ENCODE peak calls at places on chromosomes 11 and 22, in four cellular contexts. V is fibroblast of pulmonary artery, H is AG04449, L is OCI-LY7. T is an unnamed sample.

GRCh38 chr11:32897103-32897502 is 4.5 kb downstream of the QSER1 start:
- DNase-seq in V (no peak), H (no peak), L (no peak), T (no peak)

GRCh38 chr11:35239476-35240075 is 100.6 kb downstream of the CD44 start:
- DNase-seq in L (no peak), H (no peak), V (no peak), T (no peak)

GRCh38 chr11:81237139-81237538 is 1496.5 kb downstream of the FAM181B start:
- DNase-seq in H (no peak), V (peak; percentile 37), L (peak; percentile 19), T (no peak)

GRCh38 chr11:37422511-37422910 is 824.5 kb upstream of the RAG2 start:
- DNase-seq in L (no peak), V (no peak), H (no peak), T (no peak)

GRCh38 chr22:30348395-30348794 is 8.3 kb downstream of the SF3A1 start:
- DNase-seq in L (no peak), V (no peak), H (no peak), T (no peak)

GRCh38 chr11:34599406-34599901 is 21.4 kb upstream of the EHF start:
- DNase-seq in L (no peak), H (peak; percentile 41), V (peak; percentile 60), T (no peak)

GRCh38 chr11:72247584-72247983 is 3.6 kb upstream of the PHOX2A start:
- DNase-seq in H (no peak), V (no peak), L (no peak), T (no peak)

GRCh38 chr11:2912498-2912897 is 16.7 kb downstream of the PHLDA2 start:
- DNase-seq in V (peak; percentile 65), H (peak; percentile 34), L (no peak), T (no peak)

GRCh38 chr11:59918987-59919589 is 19.1 kb upstream of the OOSP1 start:
- DNase-seq in V (peak; percentile 75), L (peak; percentile 64), H (no peak), T (no peak)

GRCh38 chr22:25359601-25360261 is 140.3 kb downstream of the CRYBB2 start:
- DNase-seq in L (no peak), V (no peak), H (no peak), T (no peak)

GRCh38 chr11:72955466-72955865 is 141.3 kb downstream of the ATG16L2 start:
- DNase-seq in L (no peak), H (no peak), V (no peak), T (no peak)

GRCh38 chr11:30321321-30321720 is 1.6 kb upstream of the ARL14EP start:
- DNase-seq in V (no peak), L (no peak), H (no peak), T (no peak)

GRCh38 chr22:23565288-23565941 is 14.7 kb downstream of the IGLL1 start:
- DNase-seq in V (peak; percentile 3), L (peak; percentile 26), H (no peak), T (no peak)

GRCh38 chr22:17562906-17563870 is at the start of gene SLC25A18:
- DNase-seq in V (peak; percentile 77), L (no peak), H (no peak), T (peak; percentile 73)

GRCh38 chr11:26847977-26848376 is 126.1 kb upstream of the SLC5A12 start:
- DNase-seq in H (no peak), V (no peak), L (no peak), T (no peak)

GRCh38 chr11:77068461-77069335 is 1.9 kb downstream of the CAPN5 start:
- DNase-seq in H (no peak), L (no peak), V (no peak), T (no peak)

GRCh38 chr11:114059984-114060401 is 482 bp downstream of the ZBTB16 start:
- DNase-seq in L (no peak), H (no peak), V (peak; percentile 60), T (no peak)

GRCh38 chr11:23311986-23312940 is 452.0 kb upstream of the CCDC179 start:
- DNase-seq in V (peak; percentile 18), L (no peak), H (no peak), T (no peak)

GRCh38 chr11:106770489-106771100 is 247.7 kb downstream of the GUCY1A2 start:
- DNase-seq in V (peak; percentile 54), L (no peak), H (no peak), T (no peak)

GRCh38 chr11:113725883-113726405 is 19.8 kb upstream of the TMPRSS5 start:
- DNase-seq in H (no peak), V (no peak), L (no peak), T (no peak)

GRCh38 chr22:37416389-37416788 is 10.9 kb downstream of the ELFN2 start:
- DNase-seq in H (no peak), L (no peak), V (no peak), T (no peak)

GRCh38 chr11:32775908-32776307 is 18.6 kb downstream of the CCDC73 start:
- DNase-seq in V (no peak), L (no peak), H (no peak), T (no peak)

GRCh38 chr22:44024288-44024908 is at the start of gene PARVB:
- DNase-seq in V (no peak), L (no peak), H (no peak), T (no peak)
- TF ChIP-seq CTCF in V (no peak), L (no peak), H (no peak), T (no peak)

GRCh38 chr11:11948242-11948947 is 60.0 kb downstream of the DKK3 start:
- DNase-seq in H (no peak), V (no peak), L (no peak), T (no peak)
- TF ChIP-seq CTCF in H (no peak), V (no peak), L (no peak), T (no peak)

GRCh38 chr11:96794152-96794551 is 404.3 kb downstream of the JRKL start:
- DNase-seq in V (no peak), L (no peak), H (no peak), T (no peak)
- TF ChIP-seq CTCF in V (no peak), L (no peak), H (peak; percentile 2), T (no peak)

GRCh38 chr22:38724926-38725571 is 19.3 kb downstream of the GTPBP1 start:
- DNase-seq in V (peak; percentile 52), L (peak; percentile 62), H (no peak), T (no peak)
- TF ChIP-seq CTCF in V (peak; percentile 60), L (peak; percentile 80), H (peak; percentile 53), T (peak; percentile 31)

DNA sequence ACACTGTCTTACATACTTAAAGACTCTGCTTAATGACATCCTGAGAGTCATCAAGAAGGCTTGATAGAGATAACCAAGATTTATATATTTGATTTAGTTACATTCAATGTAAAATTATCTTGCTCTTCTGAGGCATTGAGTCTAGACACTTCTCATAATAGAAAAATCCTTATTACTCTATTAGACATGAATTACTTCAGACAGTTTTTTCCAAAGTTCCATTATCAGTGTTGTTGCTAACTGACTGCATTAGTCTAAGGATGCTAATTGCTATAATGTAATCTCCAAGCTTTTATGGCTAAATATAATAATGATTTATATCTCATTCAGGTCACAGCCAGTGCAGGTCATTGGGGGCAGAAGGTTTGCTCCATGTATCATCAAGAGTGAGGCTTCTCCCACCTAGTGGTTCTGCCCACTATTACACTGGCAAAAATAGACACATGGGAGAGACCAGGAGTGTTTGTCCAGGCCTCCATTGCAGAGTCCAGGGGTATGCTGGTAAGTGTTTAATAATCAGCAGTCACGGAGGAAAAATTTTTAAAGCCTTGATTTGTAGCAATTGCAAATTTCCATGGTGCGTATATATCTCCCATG is 377.2 kb upstream of the DDI1 start:
- DNase-seq in H (no peak), L (no peak), V (no peak), T (no peak)
- TF ChIP-seq CTCF in H (peak; percentile 18), L (no peak), V (peak; percentile 42), T (peak; percentile 54)